ENCODE peak calls at places on chromosomes 12 and 14, in nine cellular contexts. A is CD4-positive, alpha-beta T cell; S is IMR-90; O is spleen; D is AG10803; Y is glutamatergic neuron; Q is OCI-LY7; Z is nephron progenitor cell; M is bronchial epithelial cell. L is an unnamed sample.

GRCh38 chr14:64465208-64465821 is at the start of gene AKAP5:
- DNase-seq in Q (peak), S (peak), O (peak), A (peak), Z (peak), D (no peak), Y (peak), M (peak), L (peak)

GRCh38 chr14:91873476-91874265 is 6.3 kb upstream of the TC2N start:
- DNase-seq in Y (no peak), M (peak), Z (no peak), S (peak), Q (peak), O (peak), D (no peak), A (peak), L (no peak)

GRCh38 chr14:102508410-102508773 is 1.2 kb downstream of the ANKRD9 start:
- DNase-seq in Y (no peak), D (no peak), Q (no peak), M (peak), A (no peak), S (no peak), O (no peak), Z (no peak), L (no peak)

GRCh38 chr12:10190558-10191388 is 11.9 kb downstream of the TMEM52B start:
- DNase-seq in D (peak), Y (peak), M (peak), Z (peak), S (peak), A (peak), Q (peak), O (no peak), L (peak)

GRCh38 chr12:56593909-56594621 is 36.1 kb downstream of the BAZ2A start:
- DNase-seq in M (peak), S (peak), A (peak), Q (peak), D (peak), Y (peak), O (peak), Z (peak), L (peak)

GRCh38 chr12:65501935-65502334 is 223.5 kb downstream of the MSRB3 start:
- DNase-seq in A (no peak), Y (no peak), Q (no peak), O (no peak), M (no peak), Z (no peak), D (no peak), S (no peak), L (no peak)

GRCh38 chr14:21882226-21882625 is 208.6 kb upstream of the OR4E1 start:
- DNase-seq in Q (no peak), S (no peak), D (no peak), Y (no peak), A (no peak), M (peak), O (no peak), Z (no peak), L (no peak)

GRCh38 chr12:131929530-131930456 is 717 bp downstream of the PUS1 start:
- DNase-seq in Q (peak), Z (peak), M (peak), A (peak), S (peak), D (peak), O (peak), Y (peak), L (no peak)

GRCh38 chr12:115001538-115001937 is 317.6 kb upstream of the TBX3 start:
- DNase-seq in M (no peak), A (no peak), O (no peak), D (no peak), S (no peak), Z (no peak), Y (no peak), Q (no peak), L (no peak)

GRCh38 chr14:23910081-23910875 is 43.3 kb upstream of the DHRS4 start:
- DNase-seq in Y (peak), A (no peak), D (peak), Q (peak), Z (peak), M (peak), O (no peak), S (peak), L (peak)

GRCh38 chr14:68794130-68794855 is 1.4 kb upstream of the ZFP36L1 start:
- DNase-seq in S (peak), Z (peak), D (peak), A (peak), O (peak), Y (peak), M (peak), Q (peak), L (peak)

DNA sequence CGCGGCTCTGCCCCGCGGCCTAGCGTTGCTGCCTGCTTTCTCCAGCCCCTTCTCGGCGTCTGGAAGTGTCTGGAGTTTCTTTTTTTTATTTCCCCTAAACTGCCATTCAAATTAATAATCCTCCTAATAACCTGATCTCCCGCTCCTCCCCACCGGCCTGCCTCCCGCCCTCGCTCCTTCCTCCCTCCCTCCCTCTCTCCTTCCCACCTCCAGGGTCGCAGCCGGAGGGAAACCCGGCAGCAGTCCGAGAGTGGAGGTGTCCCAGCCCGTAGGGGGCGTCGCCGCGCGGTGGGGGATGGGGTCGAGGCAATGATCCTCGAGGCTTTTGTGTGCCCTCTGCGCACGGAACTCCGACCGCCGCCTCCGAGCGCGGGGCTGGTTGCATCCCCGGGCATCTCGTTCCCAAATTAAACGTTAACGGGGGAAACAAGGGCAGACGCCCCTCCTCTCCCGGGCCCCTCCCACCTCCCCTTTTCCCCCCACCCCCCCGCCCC is 1.1 kb upstream of the SOCS2 start:
- DNase-seq in Q (no peak), S (peak), D (peak), M (no peak), Y (peak), O (peak), A (peak), Z (peak), L (peak)
- TF ChIP-seq CTCF in Q (peak), S (peak), D (peak), M (peak), Y (peak), O (peak), A (no peak), Z (no peak), L (peak)

GRCh38 chr14:93998871-93999403 is 1.8 kb downstream of the CCDC197 start:
- DNase-seq in A (no peak), D (no peak), Q (no peak), M (no peak), O (no peak), Y (no peak), Z (no peak), S (no peak), L (no peak)

GRCh38 chr14:93997933-93998870 is 1.1 kb downstream of the CCDC197 start:
- DNase-seq in M (no peak), S (no peak), O (no peak), Z (no peak), Y (no peak), A (no peak), Q (no peak), D (no peak), L (no peak)

GRCh38 chr14:94000267-94000666 is 3.2 kb downstream of the CCDC197 start:
- DNase-seq in A (no peak), Q (no peak), Y (no peak), S (no peak), Z (no peak), O (no peak), D (no peak), M (no peak), L (no peak)

GRCh38 chr14:94000986-94001385 is 3.9 kb downstream of the CCDC197 start:
- DNase-seq in Y (peak), M (peak), Z (no peak), D (no peak), A (no peak), Q (no peak), O (no peak), S (no peak), L (no peak)

DNA sequence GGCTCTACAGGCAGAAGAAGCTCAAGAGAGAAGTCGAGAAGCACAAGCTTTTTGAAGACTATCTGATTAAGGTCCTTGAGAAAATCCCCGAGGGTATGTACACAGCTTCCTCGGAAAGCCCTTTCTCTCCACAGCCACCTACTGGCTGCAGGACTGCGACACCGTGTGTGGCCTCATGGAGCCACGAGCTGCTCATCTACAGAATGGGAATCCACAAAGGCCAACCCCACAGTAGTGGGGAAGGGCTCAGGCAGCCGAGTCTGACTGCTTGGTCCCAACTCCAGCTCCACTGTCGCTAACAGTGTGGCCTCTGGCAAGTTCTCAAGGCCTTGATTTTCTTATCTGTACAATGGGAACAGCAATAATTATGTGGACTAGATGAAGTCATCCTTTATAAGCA is 2.5 kb downstream of the CCDC197 start:
- DNase-seq in M (no peak), Z (no peak), Y (no peak), D (no peak), S (no peak), O (no peak), A (no peak), Q (no peak), L (no peak)
- TF ChIP-seq CTCF in M (no peak), Z (no peak), Y (no peak), D (no peak), S (no peak), O (no peak), A (no peak), Q (peak), L (no peak)

GRCh38 chr12:30134229-30134628 is 350.5 kb upstream of the TMTC1 start:
- DNase-seq in O (no peak), A (no peak), Q (no peak), S (no peak), D (no peak), Y (no peak), M (peak), Z (no peak), L (no peak)
- TF ChIP-seq CTCF in O (no peak), A (no peak), Q (no peak), S (no peak), D (no peak), Y (peak), M (peak), Z (no peak), L (peak)

DNA sequence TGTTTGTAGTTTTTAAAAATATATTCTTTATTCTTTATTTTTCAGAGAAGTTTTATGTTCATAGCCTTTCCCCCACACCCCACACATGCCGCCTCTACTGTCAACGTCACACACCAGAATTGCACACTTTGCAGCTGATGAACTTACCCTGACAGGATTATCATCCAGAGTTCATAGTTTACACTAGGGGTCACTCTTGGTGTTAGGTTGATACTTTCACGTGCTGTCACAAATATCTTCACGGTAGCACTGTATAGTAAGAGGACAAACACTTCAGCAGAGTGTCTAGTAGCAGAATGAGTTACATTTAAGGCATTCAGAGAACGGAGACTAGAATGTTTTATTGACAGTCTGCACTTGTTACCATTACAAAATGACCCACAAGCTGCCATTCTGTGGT is 5.2 kb downstream of the DPPA3 start:
- DNase-seq in O (no peak), Z (no peak), M (peak), A (no peak), S (no peak), Q (peak), D (peak), Y (no peak), L (no peak)
- TF ChIP-seq CTCF in O (no peak), Z (no peak), M (no peak), A (no peak), S (no peak), Q (peak), D (peak), Y (no peak), L (no peak)

GRCh38 chr12:67354966-67355365 is 85.8 kb downstream of the CAND1 start:
- DNase-seq in S (peak), Z (no peak), D (peak), O (no peak), Y (no peak), Q (no peak), A (no peak), M (no peak), L (no peak)
- TF ChIP-seq CTCF in S (no peak), Z (no peak), D (no peak), O (no peak), Y (no peak), Q (no peak), A (no peak), M (no peak), L (no peak)